ENCODE peak calls at places on chromosomes 5 and 9, in nine cellular contexts. D, Z, V, I, E, C, W, G and N are unnamed samples.

GRCh38 chr5:65620021-65620420 is 4.1 kb downstream of the TRIM23 start:
- DNase-seq in E (no peak), D (no peak), Z (no peak), G (no peak), W (no peak), C (no peak), V (no peak), I (no peak), N (no peak)

GRCh38 chr5:10454591-10455272 is 13.1 kb downstream of the ROPN1L start:
- DNase-seq in V (peak; percentile 83), C (no peak), W (no peak), Z (peak; percentile 67), D (no peak), I (no peak), G (peak; percentile 77), E (no peak), N (no peak)

GRCh38 chr9:98108540-98109031 is 10.4 kb downstream of the TRIM14 start:
- DNase-seq in Z (no peak), I (no peak), E (no peak), V (no peak), C (no peak), D (peak; percentile 35), W (no peak), G (no peak), N (no peak)

GRCh38 chr9:4833781-4834560 is 41.2 kb downstream of the RCL1 start:
- DNase-seq in I (no peak), C (no peak), G (no peak), V (peak; percentile 84), D (no peak), W (no peak), Z (peak; percentile 39), E (no peak), N (no peak)

GRCh38 chr9:112037281-112038016 is 137.6 kb downstream of the SUSD1 start:
- DNase-seq in Z (peak; percentile 88), E (no peak), C (no peak), D (peak; percentile 55), G (no peak), W (no peak), V (peak; percentile 94), I (no peak), N (no peak)

GRCh38 chr5:63963926-63964325 is 1.7 kb upstream of the HTR1A start:
- DNase-seq in Z (no peak), E (no peak), G (no peak), I (no peak), D (no peak), V (no peak), C (no peak), W (no peak), N (no peak)

GRCh38 chr9:19493174-19493811 is 84.5 kb downstream of the ACER2 start:
- DNase-seq in I (peak; percentile 33), W (peak; percentile 53), E (peak; percentile 74), Z (peak; percentile 73), C (peak; percentile 78), G (peak; percentile 28), V (peak; percentile 78), D (peak; percentile 28), N (peak; percentile 73)

GRCh38 chr9:86242012-86242411 is 17.4 kb downstream of the C9orf153 start:
- DNase-seq in I (no peak), C (no peak), W (peak; percentile 17), E (no peak), Z (no peak), D (no peak), G (no peak), V (no peak), N (no peak)

GRCh38 chr5:10034008-10034407 is 215.7 kb downstream of the ATPSCKMT start:
- DNase-seq in D (no peak), Z (no peak), W (no peak), I (no peak), E (no peak), G (no peak), V (no peak), C (no peak), N (peak; percentile 60)

GRCh38 chr5:1378096-1378495 is 33.2 kb upstream of the CLPTM1L start:
- DNase-seq in V (no peak), I (no peak), D (no peak), Z (no peak), C (peak; percentile 60), G (no peak), W (no peak), E (no peak), N (no peak)

GRCh38 chr9:124323904-124324303 is 66.2 kb downstream of the NEK6 start:
- DNase-seq in Z (no peak), V (no peak), C (no peak), G (no peak), D (no peak), I (no peak), W (no peak), E (no peak), N (no peak)

GRCh38 chr9:124325816-124326215 is 68.1 kb downstream of the NEK6 start:
- DNase-seq in V (no peak), E (no peak), G (no peak), I (no peak), Z (no peak), C (no peak), W (no peak), D (no peak), N (no peak)

GRCh38 chr9:124328285-124328684 is 70.5 kb downstream of the NEK6 start:
- DNase-seq in G (no peak), C (no peak), Z (no peak), V (no peak), I (no peak), W (no peak), D (no peak), E (no peak), N (no peak)

GRCh38 chr9:124327488-124327887 is 69.7 kb downstream of the NEK6 start:
- DNase-seq in D (no peak), I (no peak), Z (no peak), G (no peak), E (no peak), W (no peak), C (no peak), V (no peak), N (no peak)

DNA sequence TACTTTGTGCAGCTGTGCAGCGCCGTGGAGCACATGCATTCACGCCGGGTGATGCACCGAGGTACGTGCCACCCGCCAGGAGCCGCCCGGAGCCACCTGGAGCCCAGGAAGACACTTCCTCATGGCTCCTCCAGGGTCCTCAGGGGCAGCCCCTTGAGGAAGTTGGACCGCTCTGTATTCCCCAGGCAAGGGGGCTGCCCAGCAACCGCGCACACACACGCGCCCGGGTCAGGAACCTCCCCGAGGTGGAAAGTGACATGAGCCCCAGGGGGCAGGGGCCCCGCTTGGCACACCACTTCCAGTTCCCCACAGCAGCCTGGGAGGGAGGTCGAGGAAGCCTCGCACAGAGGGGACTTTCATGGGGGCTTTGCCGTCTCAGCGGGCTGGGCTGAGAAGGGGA is 68.6 kb downstream of the NEK6 start:
- DNase-seq in E (no peak), G (no peak), C (no peak), W (no peak), I (no peak), D (no peak), Z (no peak), V (no peak), N (no peak)
- H3K36me3 ChIP-seq in E (peaks cover 38% of the 10 kb centered on the region), G (no peaks in the 10 kb centered on the region), C (peaks cover 5% of the 10 kb centered on the region), W (no peaks in the 10 kb centered on the region), I (peaks cover 4% of the 10 kb centered on the region), D (no peaks in the 10 kb centered on the region), Z (peaks cover 27% of the 10 kb centered on the region), V (peaks cover 93% of the 10 kb centered on the region), N (peaks cover 50% of the 10 kb centered on the region)

GRCh38 chr5:129359450-129359849 is 100.6 kb upstream of the ADAMTS19 start:
- DNase-seq in I (no peak), W (no peak), Z (no peak), C (no peak), D (no peak), E (no peak), V (no peak), G (no peak), N (no peak)

GRCh38 chr5:129356846-129357245 is 103.3 kb upstream of the ADAMTS19 start:
- DNase-seq in D (no peak), C (no peak), I (no peak), G (no peak), E (no peak), Z (no peak), V (no peak), W (no peak), N (no peak)

GRCh38 chr5:129358069-129358468 is 102.0 kb upstream of the ADAMTS19 start:
- DNase-seq in W (no peak), Z (no peak), C (no peak), I (no peak), D (no peak), E (no peak), V (no peak), G (no peak), N (no peak)

GRCh38 chr5:129363991-129364390 is 96.1 kb upstream of the ADAMTS19 start:
- DNase-seq in G (no peak), V (no peak), I (no peak), E (no peak), C (no peak), Z (no peak), W (no peak), D (no peak), N (no peak)

GRCh38 chr5:129361441-129362025 is 98.6 kb upstream of the ADAMTS19 start:
- DNase-seq in I (peak; percentile 15), G (no peak), Z (no peak), W (no peak), E (no peak), V (peak; percentile 3), C (no peak), D (no peak), N (no peak)
- TF ChIP-seq CTCF in I (peak; percentile 48), G (no peak), Z (peak; percentile 42), W (no peak), E (no peak), V (peak; percentile 47), C (no peak), D (no peak), N (peak; percentile 12)

GRCh38 chr9:69184266-69184665 is 10.2 kb downstream of the TJP2 start:
- DNase-seq in Z (no peak), E (no peak), C (no peak), V (no peak), I (no peak), D (no peak), G (no peak), W (no peak), N (no peak)
- H3K4me1 ChIP-seq in Z (peaks cover 36% of the 10 kb centered on the region), E (no peaks in the 10 kb centered on the region), C (peaks cover 14% of the 10 kb centered on the region), V (peaks cover 22% of the 10 kb centered on the region), I (peaks cover 35% of the 10 kb centered on the region), D (no peaks in the 10 kb centered on the region), G (peaks cover 6% of the 10 kb centered on the region), W (peaks cover 4% of the 10 kb centered on the region), N (peaks cover 49% of the 10 kb centered on the region)

DNA sequence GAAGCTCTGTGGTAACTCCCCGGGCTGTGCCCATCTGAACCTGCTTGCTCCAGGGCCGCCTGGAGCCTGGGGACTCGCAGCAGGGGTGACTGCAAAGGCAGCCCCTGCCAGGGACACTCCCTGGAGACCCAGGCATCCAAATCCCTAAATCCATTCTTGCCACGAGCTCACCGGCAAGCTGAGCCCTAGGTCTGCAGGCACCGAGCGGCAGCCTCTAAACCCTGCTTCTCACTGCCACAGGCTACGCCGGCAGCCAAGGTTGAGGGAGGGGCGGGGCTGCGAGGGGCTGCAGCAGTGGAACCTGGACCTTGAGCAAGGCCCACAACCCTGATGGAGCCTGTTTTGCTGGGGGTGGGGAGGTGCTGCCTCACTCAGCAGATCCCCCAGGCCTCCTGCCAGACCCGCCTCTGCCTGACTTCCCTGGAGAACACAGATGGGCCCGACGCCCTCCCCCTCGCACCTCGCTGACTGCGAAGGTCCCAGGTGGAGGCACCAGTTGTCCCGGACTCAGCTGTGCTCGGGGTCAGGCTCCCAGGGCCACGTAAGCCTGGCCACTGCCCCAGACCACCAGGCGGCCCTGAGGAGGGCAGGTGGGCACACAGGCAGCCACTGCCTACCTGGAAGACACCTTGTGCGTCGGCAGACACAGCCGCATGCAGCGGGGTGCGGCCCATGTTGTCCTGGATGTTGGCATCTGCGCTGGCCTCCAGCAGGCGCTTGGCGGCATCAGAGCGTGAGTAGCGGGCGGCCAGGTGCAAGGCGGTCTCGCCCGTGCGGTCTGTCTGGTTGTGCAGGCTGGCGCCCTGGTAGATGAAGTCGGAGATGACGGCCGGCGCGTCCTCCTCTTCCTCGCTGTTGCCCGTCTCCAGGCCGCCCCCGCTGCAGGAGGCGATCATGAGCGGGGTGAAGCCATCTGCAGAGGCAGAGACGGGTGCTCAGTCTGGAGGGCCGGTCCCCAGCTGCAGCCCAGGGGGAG is 17.4 kb upstream of the SEC16A start:
- DNase-seq in C (no peak), E (no peak), I (no peak), D (no peak), V (no peak), Z (no peak), G (no peak), W (no peak), N (no peak)
- H3K36me3 ChIP-seq in C (peaks cover 13% of the 10 kb centered on the region), E (peaks cover 89% of the 10 kb centered on the region), I (peaks cover 14% of the 10 kb centered on the region), D (peaks cover 29% of the 10 kb centered on the region), V (peaks cover 79% of the 10 kb centered on the region), Z (no peaks in the 10 kb centered on the region), G (no peaks in the 10 kb centered on the region), W (peaks cover 23% of the 10 kb centered on the region), N (peaks cover 17% of the 10 kb centered on the region)